ENCODE peak calls at places on chromosomes 6 and 20, in eight cellular contexts. One of them, this sample, is unnamed.
A peak's percentile ranks its signal among the peaks of the same experiment; 100 is the strongest.

GRCh38 chr6:136647363-136647763 is 97.1 kb upstream of the MAP7 start:
- DNase-seq in left ventricle myocardium inferior: no peak
- DNase-seq in CD4-positive, alpha-beta T cell: peak; percentile 1
- DNase-seq in Calu3: no peak
- DNase-seq in LNCaP clone FGC: no peak
- DNase-seq in AG10803: peak; percentile 86
- DNase-seq in mucosa of descending colon: no peak
- DNase-seq in endodermal cell: no peak
- DNase-seq in this sample: no peak

GRCh38 chr6:106976270-106976669 is 1.7 kb upstream of the CD24 start:
- DNase-seq in left ventricle myocardium inferior: no peak
- DNase-seq in CD4-positive, alpha-beta T cell: no peak
- DNase-seq in Calu3: peak; percentile 43
- DNase-seq in LNCaP clone FGC: no peak
- DNase-seq in AG10803: no peak
- DNase-seq in mucosa of descending colon: peak; percentile 43
- DNase-seq in endodermal cell: no peak
- DNase-seq in this sample: no peak

GRCh38 chr6:15464211-15464725 is 198.6 kb downstream of the DTNBP1 start:
- DNase-seq in left ventricle myocardium inferior: no peak
- DNase-seq in CD4-positive, alpha-beta T cell: peak; percentile 43
- DNase-seq in Calu3: peak; percentile 49
- DNase-seq in LNCaP clone FGC: no peak
- DNase-seq in AG10803: peak; percentile 17
- DNase-seq in mucosa of descending colon: peak; percentile 53
- DNase-seq in endodermal cell: peak; percentile 83
- DNase-seq in this sample: peak; percentile 24

GRCh38 chr6:28446818-28447511 is 3.7 kb upstream of the ZSCAN23 start:
- DNase-seq in left ventricle myocardium inferior: no peak
- DNase-seq in CD4-positive, alpha-beta T cell: no peak
- DNase-seq in Calu3: no peak
- DNase-seq in LNCaP clone FGC: no peak
- DNase-seq in AG10803: peak; percentile 2
- DNase-seq in mucosa of descending colon: no peak
- DNase-seq in endodermal cell: peak; percentile 78
- DNase-seq in this sample: no peak

GRCh38 chr20:60598528-60598927 is 640.3 kb downstream of the CDH26 start:
- DNase-seq in left ventricle myocardium inferior: no peak
- DNase-seq in CD4-positive, alpha-beta T cell: no peak
- DNase-seq in Calu3: no peak
- DNase-seq in LNCaP clone FGC: no peak
- DNase-seq in AG10803: no peak
- DNase-seq in mucosa of descending colon: no peak
- DNase-seq in endodermal cell: no peak
- DNase-seq in this sample: no peak

GRCh38 chr6:112443666-112444065 is 96.5 kb downstream of the RFPL4B start:
- DNase-seq in left ventricle myocardium inferior: peak; percentile 76
- DNase-seq in CD4-positive, alpha-beta T cell: no peak
- DNase-seq in Calu3: no peak
- DNase-seq in LNCaP clone FGC: no peak
- DNase-seq in AG10803: peak; percentile 95
- DNase-seq in mucosa of descending colon: no peak
- DNase-seq in endodermal cell: no peak
- DNase-seq in this sample: no peak

GRCh38 chr20:63248835-63249591 is 5.2 kb downstream of the NKAIN4 start:
- DNase-seq in left ventricle myocardium inferior: no peak
- DNase-seq in CD4-positive, alpha-beta T cell: no peak
- DNase-seq in Calu3: no peak
- DNase-seq in LNCaP clone FGC: no peak
- DNase-seq in AG10803: no peak
- DNase-seq in mucosa of descending colon: no peak
- DNase-seq in endodermal cell: no peak
- DNase-seq in this sample: no peak

GRCh38 chr20:10511166-10511506 is 76.0 kb downstream of the SLX4IP start:
- DNase-seq in left ventricle myocardium inferior: no peak
- DNase-seq in CD4-positive, alpha-beta T cell: no peak
- DNase-seq in Calu3: no peak
- DNase-seq in LNCaP clone FGC: no peak
- DNase-seq in AG10803: no peak
- DNase-seq in mucosa of descending colon: no peak
- DNase-seq in endodermal cell: no peak
- DNase-seq in this sample: no peak

GRCh38 chr6:79719248-79719975 is 88.3 kb downstream of the SH3BGRL2 start:
- DNase-seq in left ventricle myocardium inferior: no peak
- DNase-seq in CD4-positive, alpha-beta T cell: no peak
- DNase-seq in Calu3: peak; percentile 10
- DNase-seq in LNCaP clone FGC: no peak
- DNase-seq in AG10803: peak; percentile 48
- DNase-seq in mucosa of descending colon: no peak
- DNase-seq in endodermal cell: no peak
- DNase-seq in this sample: no peak

GRCh38 chr20:25286917-25287316 is 39.0 kb downstream of the PYGB start:
- DNase-seq in left ventricle myocardium inferior: peak; percentile 9
- DNase-seq in CD4-positive, alpha-beta T cell: no peak
- DNase-seq in Calu3: no peak
- DNase-seq in LNCaP clone FGC: no peak
- DNase-seq in AG10803: no peak
- DNase-seq in mucosa of descending colon: peak; percentile 17
- DNase-seq in endodermal cell: no peak
- DNase-seq in this sample: peak; percentile 7

GRCh38 chr6:158142789-158143188 is 25.3 kb downstream of the SERAC1 start:
- DNase-seq in left ventricle myocardium inferior: no peak
- DNase-seq in CD4-positive, alpha-beta T cell: no peak
- DNase-seq in Calu3: no peak
- DNase-seq in LNCaP clone FGC: peak; percentile 82
- DNase-seq in AG10803: peak; percentile 88
- DNase-seq in mucosa of descending colon: no peak
- DNase-seq in endodermal cell: no peak
- DNase-seq in this sample: no peak

GRCh38 chr6:158145940-158146339 is 22.1 kb downstream of the SERAC1 start:
- DNase-seq in left ventricle myocardium inferior: no peak
- DNase-seq in CD4-positive, alpha-beta T cell: no peak
- DNase-seq in Calu3: no peak
- DNase-seq in LNCaP clone FGC: no peak
- DNase-seq in AG10803: no peak
- DNase-seq in mucosa of descending colon: no peak
- DNase-seq in endodermal cell: no peak
- DNase-seq in this sample: no peak

GRCh38 chr6:158149641-158150040 is 18.4 kb downstream of the SERAC1 start:
- DNase-seq in left ventricle myocardium inferior: no peak
- DNase-seq in CD4-positive, alpha-beta T cell: no peak
- DNase-seq in Calu3: no peak
- DNase-seq in LNCaP clone FGC: no peak
- DNase-seq in AG10803: peak; percentile 40
- DNase-seq in mucosa of descending colon: no peak
- DNase-seq in endodermal cell: no peak
- DNase-seq in this sample: no peak

GRCh38 chr6:158143700-158144099 is 24.4 kb downstream of the SERAC1 start:
- DNase-seq in left ventricle myocardium inferior: no peak
- DNase-seq in CD4-positive, alpha-beta T cell: no peak
- DNase-seq in Calu3: peak; percentile 13
- DNase-seq in LNCaP clone FGC: no peak
- DNase-seq in AG10803: peak; percentile 51
- DNase-seq in mucosa of descending colon: no peak
- DNase-seq in endodermal cell: peak; percentile 71
- DNase-seq in this sample: no peak
- TF ChIP-seq CTCF in left ventricle myocardium inferior: no peak
- TF ChIP-seq CTCF in CD4-positive, alpha-beta T cell: no peak
- TF ChIP-seq CTCF in Calu3: peak; percentile 33
- TF ChIP-seq CTCF in LNCaP clone FGC: no peak
- TF ChIP-seq CTCF in AG10803: peak; percentile 40
- TF ChIP-seq CTCF in mucosa of descending colon: no peak
- TF ChIP-seq CTCF in endodermal cell: peak; percentile 77
- TF ChIP-seq CTCF in this sample: no peak

GRCh38 chr6:42429836-42430235 is 21.9 kb downstream of the TRERF1 start:
- DNase-seq in left ventricle myocardium inferior: no peak
- DNase-seq in CD4-positive, alpha-beta T cell: no peak
- DNase-seq in Calu3: no peak
- DNase-seq in LNCaP clone FGC: no peak
- DNase-seq in AG10803: no peak
- DNase-seq in mucosa of descending colon: no peak
- DNase-seq in endodermal cell: no peak
- DNase-seq in this sample: no peak
- TF ChIP-seq CTCF in left ventricle myocardium inferior: no peak
- TF ChIP-seq CTCF in CD4-positive, alpha-beta T cell: no peak
- TF ChIP-seq CTCF in Calu3: no peak
- TF ChIP-seq CTCF in LNCaP clone FGC: no peak
- TF ChIP-seq CTCF in AG10803: no peak
- TF ChIP-seq CTCF in mucosa of descending colon: no peak
- TF ChIP-seq CTCF in endodermal cell: no peak
- TF ChIP-seq CTCF in this sample: no peak

GRCh38 chr6:161079566-161080262 is 88.1 kb downstream of the MAP3K4 start:
- DNase-seq in left ventricle myocardium inferior: no peak
- DNase-seq in CD4-positive, alpha-beta T cell: peak; percentile 37
- DNase-seq in Calu3: no peak
- DNase-seq in LNCaP clone FGC: no peak
- DNase-seq in AG10803: peak; percentile 71
- DNase-seq in mucosa of descending colon: no peak
- DNase-seq in endodermal cell: no peak
- DNase-seq in this sample: no peak
- TF ChIP-seq CTCF in left ventricle myocardium inferior: no peak
- TF ChIP-seq CTCF in CD4-positive, alpha-beta T cell: no peak
- TF ChIP-seq CTCF in Calu3: no peak
- TF ChIP-seq CTCF in LNCaP clone FGC: no peak
- TF ChIP-seq CTCF in AG10803: no peak
- TF ChIP-seq CTCF in mucosa of descending colon: no peak
- TF ChIP-seq CTCF in endodermal cell: no peak
- TF ChIP-seq CTCF in this sample: no peak

GRCh38 chr20:39429716-39430115 is 467.6 kb downstream of the DHX35 start:
- DNase-seq in left ventricle myocardium inferior: no peak
- DNase-seq in CD4-positive, alpha-beta T cell: no peak
- DNase-seq in Calu3: no peak
- DNase-seq in LNCaP clone FGC: no peak
- DNase-seq in AG10803: no peak
- DNase-seq in mucosa of descending colon: no peak
- DNase-seq in endodermal cell: no peak
- DNase-seq in this sample: no peak
- TF ChIP-seq CTCF in left ventricle myocardium inferior: peak; percentile 46
- TF ChIP-seq CTCF in CD4-positive, alpha-beta T cell: no peak
- TF ChIP-seq CTCF in Calu3: no peak
- TF ChIP-seq CTCF in LNCaP clone FGC: peak; percentile 36
- TF ChIP-seq CTCF in AG10803: peak; percentile 9
- TF ChIP-seq CTCF in mucosa of descending colon: no peak
- TF ChIP-seq CTCF in endodermal cell: peak; percentile 77
- TF ChIP-seq CTCF in this sample: no peak

GRCh38 chr6:39468385-39468784 is 145.9 kb upstream of the KCNK16 start:
- DNase-seq in left ventricle myocardium inferior: no peak
- DNase-seq in CD4-positive, alpha-beta T cell: no peak
- DNase-seq in Calu3: no peak
- DNase-seq in LNCaP clone FGC: no peak
- DNase-seq in AG10803: no peak
- DNase-seq in mucosa of descending colon: no peak
- DNase-seq in endodermal cell: no peak
- DNase-seq in this sample: no peak

GRCh38 chr6:39465539-39465938 is 143.0 kb upstream of the KCNK16 start:
- DNase-seq in left ventricle myocardium inferior: no peak
- DNase-seq in CD4-positive, alpha-beta T cell: no peak
- DNase-seq in Calu3: no peak
- DNase-seq in LNCaP clone FGC: no peak
- DNase-seq in AG10803: no peak
- DNase-seq in mucosa of descending colon: no peak
- DNase-seq in endodermal cell: no peak
- DNase-seq in this sample: no peak

GRCh38 chr6:39471954-39472659 is 149.6 kb upstream of the KCNK16 start:
- DNase-seq in left ventricle myocardium inferior: no peak
- DNase-seq in CD4-positive, alpha-beta T cell: no peak
- DNase-seq in Calu3: no peak
- DNase-seq in LNCaP clone FGC: no peak
- DNase-seq in AG10803: no peak
- DNase-seq in mucosa of descending colon: no peak
- DNase-seq in endodermal cell: no peak
- DNase-seq in this sample: no peak

GRCh38 chr6:39464067-39464466 is 141.6 kb upstream of the KCNK16 start:
- DNase-seq in left ventricle myocardium inferior: no peak
- DNase-seq in CD4-positive, alpha-beta T cell: no peak
- DNase-seq in Calu3: no peak
- DNase-seq in LNCaP clone FGC: no peak
- DNase-seq in AG10803: peak; percentile 4
- DNase-seq in mucosa of descending colon: no peak
- DNase-seq in endodermal cell: no peak
- DNase-seq in this sample: no peak

DNA sequence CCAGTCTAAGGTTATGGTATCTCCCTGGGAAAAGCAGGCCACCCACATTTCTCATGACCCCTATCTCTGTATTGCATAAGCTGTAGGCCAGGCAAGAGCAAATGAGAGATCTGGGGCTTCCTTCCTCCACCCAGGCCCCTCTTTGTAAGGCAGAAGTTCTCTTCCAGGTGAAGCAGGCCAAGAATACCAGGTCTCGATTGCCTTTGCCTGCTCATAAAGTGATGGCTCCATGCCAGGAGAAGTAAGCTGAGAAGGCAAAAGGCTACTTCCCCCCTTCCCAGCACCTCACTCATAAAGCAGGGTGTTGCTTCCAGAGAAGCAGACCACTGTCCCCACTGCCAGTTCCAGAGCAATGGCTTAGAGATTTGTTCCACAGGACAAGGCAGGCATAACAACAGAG is 144.2 kb upstream of the KCNK16 start:
- DNase-seq in left ventricle myocardium inferior: no peak
- DNase-seq in CD4-positive, alpha-beta T cell: no peak
- DNase-seq in Calu3: no peak
- DNase-seq in LNCaP clone FGC: no peak
- DNase-seq in AG10803: no peak
- DNase-seq in mucosa of descending colon: peak; percentile 50
- DNase-seq in endodermal cell: no peak
- DNase-seq in this sample: no peak
- TF ChIP-seq CTCF in left ventricle myocardium inferior: no peak
- TF ChIP-seq CTCF in CD4-positive, alpha-beta T cell: no peak
- TF ChIP-seq CTCF in Calu3: no peak
- TF ChIP-seq CTCF in LNCaP clone FGC: no peak
- TF ChIP-seq CTCF in AG10803: no peak
- TF ChIP-seq CTCF in mucosa of descending colon: no peak
- TF ChIP-seq CTCF in endodermal cell: no peak
- TF ChIP-seq CTCF in this sample: no peak